ENCODE peak calls at places on chromosomes 12 and 14, in seven cellular contexts. L is stimulated activated CD4-positive, alpha-beta T cell treated with anti-CD3 and anti-CD28 coated beads, Interleukin-12 subunit alpha, Interleukin-12 subunit beta, amount 100 ng/mL, for 4 hours; A is mesenchymal stem cell; N is EL; W is GM13977; U is Calu3; Z is Karpas-422. K is an unnamed sample.

GRCh38 chr12:47192046-47192445 is 112.3 kb upstream of the AMIGO2 start:
- DNase-seq in L (no peak), A (no peak), N (no peak), W (no peak), U (no peak), Z (no peak), K (no peak)

GRCh38 chr12:67070604-67071003 is 198.6 kb upstream of the CAND1 start:
- DNase-seq in L (no peak), A (no peak), N (no peak), W (no peak), U (no peak), Z (no peak), K (no peak)

GRCh38 chr14:80996049-80996901 is 40.9 kb downstream of the TSHR start:
- DNase-seq in L (no peak), A (peak; percentile 74), N (peak; percentile 73), W (peak; percentile 65), U (peak; percentile 31), Z (peak; percentile 94), K (peak; percentile 66)

GRCh38 chr14:77203611-77204456 is 22.2 kb downstream of the TMEM63C start:
- DNase-seq in L (no peak), A (no peak), N (no peak), W (no peak), U (no peak), Z (no peak), K (no peak)

GRCh38 chr12:56221233-56221756 is 427 bp downstream of the RNF41 start:
- DNase-seq in L (no peak), A (peak; percentile 82), N (peak; percentile 82), W (no peak), U (peak; percentile 32), Z (no peak), K (no peak)

GRCh38 chr12:108394196-108394595 is 55.1 kb upstream of the CMKLR1 start:
- DNase-seq in L (no peak), A (no peak), N (no peak), W (no peak), U (no peak), Z (no peak), K (no peak)

GRCh38 chr12:102957339-102958050 is at the start of gene ASCL1:
- DNase-seq in L (no peak), A (peak; percentile 28), N (peak; percentile 13), W (peak; percentile 75), U (peak; percentile 13), Z (no peak), K (no peak)

GRCh38 chr12:3683670-3684069 is 69.2 kb downstream of the CRACR2A start:
- DNase-seq in L (no peak), A (peak; percentile 5), N (peak; percentile 10), W (no peak), U (no peak), Z (no peak), K (no peak)

GRCh38 chr12:131101703-131102492 is 148.2 kb downstream of the ADGRD1 start:
- DNase-seq in L (no peak), A (no peak), N (no peak), W (peak; percentile 80), U (no peak), Z (no peak), K (no peak)

GRCh38 chr12:5808956-5809355 is 136.1 kb downstream of the ANO2 start:
- DNase-seq in L (no peak), A (peak; percentile 63), N (peak; percentile 97), W (no peak), U (no peak), Z (no peak), K (no peak)

GRCh38 chr12:53495903-53496751 is 3.1 kb downstream of the MAP3K12 start:
- DNase-seq in L (no peak), A (peak; percentile 90), N (peak; percentile 87), W (no peak), U (no peak), Z (no peak), K (peak; percentile 63)